ENCODE peak calls at places on chromosomes 7 and 10, in seven cellular contexts. F is thoracic aorta; O is chondrocyte; M is NCI-H2081 treated with DMSO at 0.1 percent for 48 hours; P is activated CD8-positive, alpha-beta memory T cell treated with anti-CD3 and anti-CD28 coated beads for 24 hours; D is stimulated activated CD4-positive, alpha-beta T cell treated with anti-CD3 and anti-CD28 coated beads, Interleukin-15, amount 100 ng/mL, for 24 hours; L is amniotic stem cell. E is an unnamed sample.
A peak's percentile ranks its signal among the peaks of the same experiment; 100 is the strongest.

GRCh38 chr7:28112883-28113540 is 67.6 kb downstream of the JAZF1 start:
- DNase-seq in F (no peak), O (no peak), M (no peak), P (no peak), D (no peak), L (no peak), E (peak; percentile 71)

GRCh38 chr7:16554518-16555236 is 28.1 kb downstream of the LRRC72 start:
- DNase-seq in F (no peak), O (no peak), M (no peak), P (no peak), D (no peak), L (no peak), E (no peak)

GRCh38 chr7:123594813-123595241 is 6.8 kb upstream of the ASB15 start:
- DNase-seq in F (no peak), O (no peak), M (no peak), P (no peak), D (no peak), L (no peak), E (no peak)

GRCh38 chr7:42263971-42264370 is 27.0 kb upstream of the GLI3 start:
- DNase-seq in F (no peak), O (no peak), M (no peak), P (no peak), D (no peak), L (no peak), E (no peak)

GRCh38 chr10:43203491-43204393 is 63.1 kb downstream of the RASGEF1A start:
- DNase-seq in F (no peak), O (peak; percentile 71), M (no peak), P (peak; percentile 64), D (peak; percentile 27), L (no peak), E (peak; percentile 15)

GRCh38 chr10:112913661-112914287 is 36.3 kb upstream of the TCF7L2 start:
- DNase-seq in F (no peak), O (no peak), M (no peak), P (no peak), D (no peak), L (no peak), E (no peak)

GRCh38 chr7:149873074-149873967 is 448 bp upstream of the ATP6V0E2 start:
- DNase-seq in F (peak; percentile 82), O (no peak), M (peak; percentile 91), P (peak; percentile 96), D (peak; percentile 97), L (peak; percentile 80), E (peak; percentile 91)

GRCh38 chr7:104951546-104951945 is 62.5 kb upstream of the KMT2E start:
- DNase-seq in F (no peak), O (no peak), M (no peak), P (no peak), D (no peak), L (no peak), E (peak; percentile 53)

GRCh38 chr7:129713544-129713943 is 102.0 kb downstream of the NRF1 start:
- DNase-seq in F (no peak), O (no peak), M (no peak), P (no peak), D (no peak), L (no peak), E (peak; percentile 41)

GRCh38 chr10:17179002-17179401 is 22.5 kb downstream of the TRDMT1 start:
- DNase-seq in F (no peak), O (no peak), M (no peak), P (no peak), D (no peak), L (no peak), E (peak; percentile 49)

GRCh38 chr10:78507761-78508160 is 474.1 kb downstream of the RPS24 start:
- DNase-seq in F (no peak), O (no peak), M (no peak), P (peak; percentile 28), D (no peak), L (no peak), E (no peak)

GRCh38 chr10:18140149-18140956 is at the start of gene CACNB2:
- DNase-seq in F (no peak), O (no peak), M (no peak), P (no peak), D (peak; percentile 23), L (no peak), E (peak; percentile 57)

GRCh38 chr7:136144182-136144581 is 167.0 kb upstream of the MTPN start:
- DNase-seq in F (no peak), O (no peak), M (no peak), P (no peak), D (no peak), L (no peak), E (no peak)

E was measured in fibroblast of pulmonary artery.